ENCODE peak calls at places on chromosomes 16 and 17, in five cellular contexts. H, Y, M, U and J are unnamed samples.

GRCh38 chr17:43879723-43880419 is 27.5 kb downstream of the MPP2 start:
- DNase-seq in U (no peak), M (no peak), H (no peak), Y (no peak), J (no peak)

GRCh38 chr16:12420661-12421209 is 383.0 kb downstream of the CPPED1 start:
- DNase-seq in M (no peak), H (no peak), Y (no peak), U (no peak), J (no peak)

GRCh38 chr17:18267366-18267765 is 6.9 kb downstream of the MIEF2 start:
- DNase-seq in U (no peak), Y (no peak), H (no peak), M (no peak), J (no peak)

GRCh38 chr17:1957037-1957436 is 68.1 kb downstream of the RTN4RL1 start:
- DNase-seq in Y (no peak), H (no peak), M (no peak), U (no peak), J (no peak)

GRCh38 chr16:64880994-64881393 is 240.9 kb downstream of the CDH11 start:
- DNase-seq in H (no peak), M (no peak), U (no peak), Y (no peak), J (no peak)

GRCh38 chr17:64004903-64005733 is 7.0 kb downstream of the PRR29 start:
- DNase-seq in Y (no peak), H (no peak), U (no peak), M (no peak), J (no peak)

GRCh38 chr16:66426112-66427035 is 721 bp upstream of the BEAN1 start:
- DNase-seq in H (peak), M (no peak), Y (no peak), U (no peak), J (no peak)

GRCh38 chr17:1150863-1151685 is 28.7 kb downstream of the ABR start:
- DNase-seq in Y (no peak), H (no peak), U (no peak), M (no peak), J (no peak)

GRCh38 chr16:69373019-69373418 is 12.8 kb downstream of the TERF2 start:
- DNase-seq in U (no peak), H (no peak), M (no peak), Y (no peak), J (no peak)

GRCh38 chr17:82437325-82437668 is 13.3 kb downstream of the CYBC1 start:
- DNase-seq in U (no peak), M (no peak), H (no peak), Y (no peak), J (no peak)

GRCh38 chr17:59353106-59353854 is 21.8 kb downstream of the YPEL2 start:
- DNase-seq in H (no peak), U (no peak), M (no peak), Y (no peak), J (no peak)

GRCh38 chr17:9468532-9468931 is 107.1 kb downstream of the STX8 start:
- DNase-seq in Y (no peak), H (no peak), U (no peak), M (no peak), J (no peak)

GRCh38 chr17:68843522-68843921 is 111.7 kb downstream of the ABCA8 start:
- DNase-seq in Y (no peak), M (no peak), U (no peak), H (no peak), J (no peak)

GRCh38 chr16:31508706-31509523 is 724 bp upstream of the RUSF1 start:
- DNase-seq in U (no peak), H (peak), Y (no peak), M (no peak), J (peak)

GRCh38 chr17:7323731-7324437 is 5.3 kb downstream of the NEURL4 start:
- DNase-seq in M (no peak), Y (no peak), H (peak), U (no peak), J (no peak)

GRCh38 chr17:48626470-48627241 is 498 bp upstream of the HOXB9 start:
- DNase-seq in Y (no peak), H (peak), U (no peak), M (no peak), J (no peak)

GRCh38 chr17:82391496-82392066 is 20.0 kb downstream of the UTS2R start:
- DNase-seq in H (no peak), U (no peak), M (no peak), Y (no peak), J (no peak)

GRCh38 chr16:70644763-70645597 is 1.4 kb upstream of the IL34 start:
- DNase-seq in H (no peak), U (no peak), M (no peak), Y (no peak), J (no peak)

GRCh38 chr17:2034157-2034556 is 4.2 kb downstream of the DPH1 start:
- DNase-seq in M (no peak), H (no peak), U (no peak), Y (no peak), J (no peak)

GRCh38 chr17:74361613-74362391 is at the start of gene BTBD17:
- DNase-seq in U (no peak), Y (no peak), M (peak), H (peak), J (peak)

GRCh38 chr17:18186271-18186982 is 2.8 kb downstream of the ALKBH5 start:
- DNase-seq in M (no peak), U (no peak), Y (no peak), H (no peak), J (no peak)

GRCh38 chr17:62307196-62307595 is 73.2 kb upstream of the EFCAB3 start:
- DNase-seq in Y (no peak), H (no peak), U (no peak), M (no peak), J (no peak)

GRCh38 chr17:7887482-7888183 is 956 bp upstream of the CHD3 start:
- DNase-seq in Y (peak), H (peak), U (peak), M (peak), J (peak)

GRCh38 chr17:36014946-36015345 is 2.8 kb downstream of the CCL23 start:
- DNase-seq in M (no peak), Y (no peak), U (no peak), H (no peak), J (no peak)

GRCh38 chr16:85400305-85401205 is 212.6 kb upstream of the GSE1 start:
- DNase-seq in Y (no peak), U (no peak), H (no peak), M (no peak), J (no peak)

GRCh38 chr17:45241315-45242011 is 19.8 kb downstream of the FMNL1 start:
- DNase-seq in U (no peak), Y (no peak), H (no peak), M (peak), J (peak)

GRCh38 chr17:8393470-8394231 is 4.0 kb downstream of the RNF222 start:
- DNase-seq in M (no peak), U (no peak), Y (no peak), H (peak), J (no peak)

GRCh38 chr16:67893791-67894399 is 841 bp downstream of the PSKH1 start:
- DNase-seq in U (no peak), M (no peak), Y (no peak), H (no peak), J (no peak)

GRCh38 chr17:74528491-74529199 is 2.6 kb downstream of the CD300LB start:
- DNase-seq in U (no peak), Y (no peak), M (no peak), H (no peak), J (no peak)

GRCh38 chr17:65185686-65186382 is 48.7 kb downstream of the RGS9 start:
- DNase-seq in U (no peak), M (no peak), Y (no peak), H (no peak), J (no peak)

GRCh38 chr16:2326191-2326590 is 14.3 kb downstream of the ABCA3 start:
- DNase-seq in M (no peak), Y (no peak), U (no peak), H (no peak), J (no peak)

GRCh38 chr16:84700518-84701277 is 898 bp downstream of the USP10 start:
- DNase-seq in U (no peak), Y (no peak), H (peak), M (peak), J (peak)

GRCh38 chr16:2284001-2284770 is 16.3 kb upstream of the RNPS1 start:
- DNase-seq in Y (no peak), M (no peak), U (no peak), H (no peak), J (no peak)

GRCh38 chr16:68999114-68999513 is 106.3 kb upstream of the HAS3 start:
- DNase-seq in U (no peak), Y (no peak), M (no peak), H (no peak), J (no peak)

GRCh38 chr17:34547453-34548063 is 31.8 kb upstream of the TMEM132E start:
- DNase-seq in Y (no peak), M (no peak), U (no peak), H (no peak), J (no peak)

GRCh38 chr16:84361546-84361945 is 6.8 kb upstream of the ATP2C2 start:
- DNase-seq in Y (no peak), U (no peak), H (no peak), M (no peak), J (no peak)

GRCh38 chr16:83356266-83356665 is 451.5 kb upstream of the HSBP1 start:
- DNase-seq in H (peak), M (peak), Y (no peak), U (peak), J (peak)

GRCh38 chr16:13112639-13113038 is 211.2 kb downstream of the SHISA9 start:
- DNase-seq in Y (no peak), M (peak), U (no peak), H (no peak), J (no peak)